ENCODE peak calls at places on chromosomes 2 and 18, in five cellular contexts. E is H9, C is IMR-90, A is neuronal stem cell, F is trophoblast cell. L is an unnamed sample.

GRCh38 chr2:170610615-170611014 is 104.5 kb upstream of the SP5 start:
- DNase-seq in E (no peak), C (no peak), A (no peak), F (no peak), L (no peak)

GRCh38 chr2:238965371-238966273 is 117.7 kb downstream of the TWIST2 start:
- DNase-seq in E (no peak), C (no peak), A (no peak), F (no peak), L (no peak)

GRCh38 chr2:11764359-11764758 is 17.9 kb downstream of the LPIN1 start:
- DNase-seq in E (no peak), C (no peak), A (no peak), F (peak), L (no peak)

GRCh38 chr2:172196768-172197322 is 94.1 kb upstream of the DLX2 start:
- DNase-seq in E (no peak), C (peak), A (no peak), F (peak), L (peak)

GRCh38 chr2:151886235-151886634 is 58.0 kb upstream of the ARL5A start:
- DNase-seq in E (no peak), C (no peak), A (no peak), F (no peak), L (peak)

GRCh38 chr2:164710252-164710633 is 89.0 kb upstream of the GRB14 start:
- DNase-seq in E (no peak), C (peak), A (no peak), F (no peak), L (peak)

GRCh38 chr18:56945171-56945863 is 201.6 kb upstream of the BOD1L2 start:
- DNase-seq in E (no peak), C (peak), A (no peak), F (no peak), L (no peak)

GRCh38 chr2:160205511-160205910 is 5.4 kb upstream of the ITGB6 start:
- DNase-seq in E (no peak), C (peak), A (no peak), F (peak), L (peak)

GRCh38 chr2:121686218-121686617 is 37.0 kb upstream of the CLASP1 start:
- DNase-seq in E (no peak), C (no peak), A (no peak), F (no peak), L (no peak)

GRCh38 chr2:63218800-63219511 is 168.3 kb downstream of the OTX1 start:
- DNase-seq in E (no peak), C (no peak), A (no peak), F (no peak), L (no peak)

GRCh38 chr2:178764097-178764496 is 43.1 kb downstream of the TTN start:
- DNase-seq in E (no peak), C (no peak), A (no peak), F (no peak), L (no peak)

GRCh38 chr18:77339093-77339492 is 89.4 kb downstream of the GALR1 start:
- DNase-seq in E (no peak), C (no peak), A (no peak), F (no peak), L (no peak)

GRCh38 chr2:235827585-235827992 is 333.7 kb downstream of the AGAP1 start:
- DNase-seq in E (no peak), C (no peak), A (no peak), F (no peak), L (peak)

GRCh38 chr2:63903003-63903402 is 61.3 kb downstream of the UGP2 start:
- DNase-seq in E (no peak), C (peak), A (no peak), F (no peak), L (peak)

GRCh38 chr2:224837558-224837957 is 121.4 kb upstream of the CCDC195 start:
- DNase-seq in E (no peak), C (peak), A (no peak), F (no peak), L (peak)

GRCh38 chr2:96353032-96353561 is 17.5 kb downstream of the NCAPH start:
- DNase-seq in E (no peak), C (no peak), A (no peak), F (no peak), L (no peak)

GRCh38 chr2:42781204-42781603 is 11.2 kb downstream of the HAAO start:
- DNase-seq in E (no peak), C (no peak), A (no peak), F (no peak), L (no peak)

GRCh38 chr2:127225186-127225960 is 5.3 kb upstream of the CYP27C1 start:
- DNase-seq in E (no peak), C (peak), A (no peak), F (no peak), L (peak)

GRCh38 chr2:39119732-39120520 is 925 bp downstream of the SOS1 start:
- DNase-seq in E (peak), C (peak), A (peak), F (peak), L (peak)

GRCh38 chr2:54560146-54560881 is 104.2 kb downstream of the SPTBN1 start:
- DNase-seq in E (no peak), C (peak), A (no peak), F (peak), L (peak)

GRCh38 chr2:5740853-5741252 is 48.7 kb downstream of the SOX11 start:
- DNase-seq in E (no peak), C (peak), A (no peak), F (no peak), L (no peak)

GRCh38 chr2:5740073-5740472 is 47.9 kb downstream of the SOX11 start:
- DNase-seq in E (no peak), C (no peak), A (no peak), F (no peak), L (no peak)

GRCh38 chr2:5729426-5729825 is 37.2 kb downstream of the SOX11 start:
- DNase-seq in E (no peak), C (no peak), A (no peak), F (no peak), L (no peak)

GRCh38 chr2:5730386-5730785 is 38.2 kb downstream of the SOX11 start:
- DNase-seq in E (no peak), C (no peak), A (no peak), F (no peak), L (no peak)

DNA sequence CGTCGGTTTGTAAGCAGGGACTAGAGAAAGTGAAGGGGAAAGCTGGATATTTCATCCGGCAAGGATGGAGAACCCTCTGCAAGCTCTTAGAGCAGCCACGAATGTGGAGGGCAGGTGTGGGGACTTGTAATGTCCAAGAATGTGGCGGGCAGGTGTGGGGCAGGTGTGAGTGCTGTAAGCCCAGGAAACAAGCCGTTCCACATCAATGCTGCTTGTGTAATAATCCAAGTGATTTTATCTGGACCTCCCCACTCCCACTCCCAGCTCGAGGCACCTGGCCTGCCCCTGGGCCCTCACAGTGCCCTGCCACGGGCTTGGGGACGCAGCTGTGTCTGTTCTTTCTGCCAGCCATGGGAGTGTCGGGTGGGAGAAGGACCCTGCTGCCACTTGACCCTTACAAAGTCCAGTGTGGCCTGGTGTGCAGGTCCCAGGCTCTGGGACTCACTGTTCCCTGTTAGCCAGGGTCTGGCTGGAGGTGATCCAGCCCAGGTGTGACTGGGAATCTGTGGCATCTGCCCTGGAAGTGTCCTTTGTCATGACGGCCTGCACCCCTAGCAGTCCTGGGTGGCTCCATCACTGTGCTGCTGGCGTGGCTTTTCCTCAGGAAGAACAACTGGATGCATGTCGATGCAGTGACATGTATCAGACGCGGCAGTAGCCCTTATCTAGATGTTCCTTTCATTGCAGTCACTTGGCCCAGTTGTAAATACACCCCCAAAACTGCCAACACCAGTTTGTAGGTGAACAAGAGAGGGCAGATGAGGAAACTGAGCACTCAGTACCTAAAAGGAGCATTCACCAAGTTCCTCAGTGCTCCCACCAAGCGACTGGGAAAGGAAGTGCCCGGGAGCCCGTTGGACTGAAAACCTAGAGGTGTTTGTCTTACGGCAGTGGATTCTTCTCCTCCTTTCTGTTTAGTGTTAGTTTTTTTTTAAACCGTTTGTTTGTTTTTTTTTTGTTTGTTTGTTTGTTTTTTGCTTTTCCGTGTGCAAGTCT is 43.0 kb downstream of the SOX11 start:
- DNase-seq in E (no peak), C (no peak), A (no peak), F (peak), L (no peak)
- H2BK5ac ChIP-seq in E (no peak), C (no peak), A (peak), F (no peak), L (no peak)

GRCh38 chr18:21191596-21192307 is 50.3 kb upstream of the GREB1L start:
- DNase-seq in E (peak), C (peak), A (no peak), F (peak), L (peak)

GRCh38 chr18:21196426-21196825 is 45.6 kb upstream of the GREB1L start:
- DNase-seq in E (no peak), C (no peak), A (no peak), F (no peak), L (no peak)

GRCh38 chr18:21192308-21192624 is 49.8 kb upstream of the GREB1L start:
- DNase-seq in E (no peak), C (no peak), A (no peak), F (no peak), L (no peak)

GRCh38 chr18:21194871-21195771 is 46.9 kb upstream of the GREB1L start:
- DNase-seq in E (no peak), C (peak), A (peak), F (no peak), L (peak)
- H2AFZ ChIP-seq in E (peak), C (no peak), A (peak), F (no peak), L (no peak)

GRCh38 chr18:48122816-48123215 is 192.4 kb upstream of the SMAD2 start:
- DNase-seq in E (no peak), C (no peak), A (no peak), F (no peak), L (no peak)
- H2BK5ac ChIP-seq in E (no peak), C (no peak), A (no peak), F (no peak), L (no peak)

GRCh38 chr2:200616656-200617055 is 30.8 kb downstream of the AOX1 start:
- DNase-seq in E (no peak), C (peak), A (no peak), F (no peak), L (peak)
- H2AFZ ChIP-seq in E (no peak), C (no peak), A (no peak), F (no peak), L (no peak)

DNA sequence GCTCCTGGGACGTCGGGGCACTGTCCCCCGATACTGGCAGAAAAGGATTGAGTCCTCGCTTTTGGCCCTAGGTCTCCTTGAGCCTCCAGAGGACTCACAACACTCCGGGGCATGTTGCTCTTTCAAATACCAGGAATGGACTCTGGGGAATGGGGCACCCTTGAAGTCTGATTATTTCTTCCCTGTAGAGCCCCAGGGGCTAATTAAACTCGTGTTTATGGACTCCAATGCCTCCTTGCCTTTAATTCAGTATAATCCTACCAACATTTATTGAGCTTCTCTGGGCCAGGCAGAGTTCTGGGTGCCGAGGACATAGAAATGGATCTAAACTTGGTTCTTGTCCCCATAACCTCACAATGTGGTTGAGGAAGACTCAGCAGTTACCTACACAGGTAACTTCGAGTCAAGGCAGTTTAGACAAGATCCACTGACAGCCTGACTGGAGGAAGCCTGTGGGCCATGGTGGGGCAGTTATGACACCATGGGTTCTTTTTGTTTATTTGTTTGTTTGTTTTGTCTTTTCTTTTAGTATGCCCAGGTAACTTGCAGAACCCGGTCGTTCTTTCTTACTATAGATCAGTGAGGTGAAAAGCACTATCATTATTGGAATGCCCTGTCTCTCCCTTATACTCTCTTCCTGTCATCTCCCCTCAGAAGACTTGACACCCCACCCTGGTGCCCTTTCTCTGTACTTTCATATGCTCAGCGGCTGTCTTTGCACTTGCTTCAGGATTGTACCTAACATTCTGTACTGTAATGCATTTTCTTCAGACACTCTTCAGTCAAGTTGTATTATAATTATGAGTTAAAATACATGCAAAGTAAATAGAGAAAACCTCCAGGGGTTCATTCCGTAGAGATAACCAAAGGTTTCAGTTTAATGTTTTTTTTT is 3.2 kb downstream of the CFLAR start:
- DNase-seq in E (no peak), C (peak), A (no peak), F (no peak), L (peak)
- H2BK5ac ChIP-seq in E (no peak), C (peak), A (no peak), F (peak), L (no peak)